ENCODE peak calls at places on chromosomes 2 and 18, in six cellular contexts. C, X, O, N, E and H are unnamed samples.

GRCh38 chr2:24179683-24180082 is 4.8 kb downstream of the FAM228A start:
- DNase-seq in N (no peak), C (no peak), O (no peak), X (no peak), E (no peak), H (no peak)

GRCh38 chr18:23822590-23823385 is 133.5 kb downstream of the LAMA3 start:
- DNase-seq in N (no peak), O (no peak), C (no peak), E (no peak), X (no peak), H (no peak)

GRCh38 chr2:206990335-206990734 is 51.0 kb downstream of the CPO start:
- DNase-seq in N (no peak), C (no peak), O (no peak), E (no peak), X (no peak), H (no peak)

GRCh38 chr2:38076250-38076709 is 329 bp upstream of the CYP1B1 start:
- DNase-seq in O (peak), E (peak), X (peak), N (no peak), C (peak), H (peak)

GRCh38 chr2:37711308-37711731 is 39.9 kb upstream of the CDC42EP3 start:
- DNase-seq in X (peak), E (no peak), O (no peak), N (no peak), C (no peak), H (no peak)

GRCh38 chr2:8148260-8148880 is 533.5 kb upstream of the ID2 start:
- DNase-seq in E (no peak), X (no peak), O (no peak), C (no peak), N (no peak), H (no peak)

GRCh38 chr2:196594158-196594557 is 45.4 kb upstream of the CCDC150 start:
- DNase-seq in E (no peak), C (no peak), X (peak), O (no peak), N (no peak), H (no peak)

GRCh38 chr2:239870863-239871262 is 154.3 kb downstream of the NDUFA10 start:
- DNase-seq in C (no peak), N (peak), E (no peak), X (no peak), O (no peak), H (no peak)

GRCh38 chr2:173862612-173863217 is 102.5 kb downstream of the SP3 start:
- DNase-seq in E (no peak), N (no peak), X (no peak), C (no peak), O (no peak), H (no peak)

GRCh38 chr18:2304378-2305175 is 266.7 kb downstream of the METTL4 start:
- DNase-seq in C (no peak), X (no peak), E (no peak), O (no peak), N (no peak), H (no peak)

GRCh38 chr18:74541703-74542555 is 7.6 kb downstream of the CNDP1 start:
- DNase-seq in X (no peak), C (no peak), O (no peak), E (no peak), N (no peak), H (no peak)

GRCh38 chr18:6270791-6271216 is 143.9 kb downstream of the L3MBTL4 start:
- DNase-seq in X (no peak), O (no peak), N (no peak), E (no peak), C (no peak), H (no peak)

GRCh38 chr2:203811491-203812221 is 55.9 kb upstream of the CTLA4 start:
- DNase-seq in C (peak), N (no peak), O (peak), X (peak), E (peak), H (peak)

GRCh38 chr2:100041385-100041784 is 101.0 kb downstream of the AFF3 start:
- DNase-seq in X (no peak), O (no peak), C (no peak), E (no peak), N (no peak), H (no peak)

GRCh38 chr2:176125215-176126054 is 2.9 kb downstream of the HOXD9 start:
- DNase-seq in E (no peak), C (no peak), X (no peak), O (no peak), N (no peak), H (no peak)

GRCh38 chr2:233064526-233065199 is 4.5 kb downstream of the INPP5D start:
- DNase-seq in E (no peak), X (no peak), O (peak), N (no peak), C (no peak), H (peak)

GRCh38 chr2:230783101-230783500 is 70.5 kb downstream of the CAB39 start:
- DNase-seq in E (no peak), C (no peak), X (no peak), O (no peak), N (no peak), H (no peak)

GRCh38 chr2:28670882-28671281 is 80.7 kb upstream of the PPP1CB start:
- DNase-seq in E (no peak), C (no peak), X (no peak), N (no peak), O (no peak), H (no peak)

GRCh38 chr2:158726906-158727592 is 68.1 kb upstream of the DAPL1 start:
- DNase-seq in N (no peak), C (peak), X (no peak), E (peak), O (no peak), H (no peak)

GRCh38 chr2:122535960-122536517 is 780.6 kb downstream of the TSN start:
- DNase-seq in O (no peak), N (no peak), E (no peak), X (no peak), C (no peak), H (no peak)

GRCh38 chr2:194698012-194698411 is 959.0 kb upstream of the SLC39A10 start:
- DNase-seq in O (no peak), E (no peak), N (no peak), X (no peak), C (no peak), H (no peak)

GRCh38 chr2:112640800-112641675 is 4.7 kb upstream of the SLC20A1 start:
- DNase-seq in C (no peak), X (no peak), O (no peak), N (no peak), E (no peak), H (no peak)

GRCh38 chr2:55159752-55160151 is 72.3 kb downstream of the CLHC1 start:
- DNase-seq in C (no peak), N (no peak), O (no peak), X (no peak), E (no peak), H (no peak)

GRCh38 chr2:30807249-30807648 is at the start of gene CAPN13:
- DNase-seq in E (no peak), C (no peak), X (no peak), N (no peak), O (no peak), H (no peak)

GRCh38 chr2:175430236-175430635 is 248.7 kb upstream of the ATP5MC3 start:
- DNase-seq in C (no peak), E (no peak), X (no peak), N (no peak), O (no peak), H (no peak)

GRCh38 chr18:62522178-62522509 is 681 bp upstream of the ZCCHC2 start:
- DNase-seq in C (no peak), N (no peak), E (no peak), O (no peak), X (no peak), H (no peak)

GRCh38 chr2:162490052-162490717 is 146.3 kb downstream of the GCA start:
- DNase-seq in E (no peak), O (no peak), N (no peak), C (no peak), X (no peak), H (no peak)

GRCh38 chr2:42086500-42086953 is 38.7 kb downstream of the PKDCC start:
- DNase-seq in C (no peak), X (peak), E (no peak), O (no peak), N (no peak), H (no peak)

GRCh38 chr18:2111456-2111855 is 459.8 kb downstream of the METTL4 start:
- DNase-seq in C (no peak), E (no peak), O (no peak), N (no peak), X (no peak), H (no peak)

GRCh38 chr2:12968399-12968798 is 251.7 kb downstream of the TRIB2 start:
- DNase-seq in E (no peak), N (no peak), C (no peak), O (no peak), X (no peak), H (no peak)

GRCh38 chr18:36539674-36540073 is 242.2 kb downstream of the FHOD3 start:
- DNase-seq in X (no peak), N (no peak), O (no peak), E (no peak), C (no peak), H (no peak)

GRCh38 chr18:67123901-67124300 is 392.6 kb downstream of the DSEL start:
- DNase-seq in X (no peak), C (no peak), O (no peak), E (no peak), N (no peak), H (no peak)

GRCh38 chr2:40097691-40098376 is 318.8 kb upstream of the THUMPD2 start:
- DNase-seq in N (no peak), C (no peak), E (no peak), X (no peak), O (no peak), H (no peak)

GRCh38 chr2:152580722-152581121 is 136.5 kb downstream of the PRPF40A start:
- DNase-seq in N (no peak), E (no peak), C (no peak), X (no peak), O (no peak), H (no peak)